ENCODE peak calls at places on chromosomes 7 and 10, in seven cellular contexts. One of them, this sample, is unnamed.

GRCh38 chr10:103584216-103585010 is 90.9 kb downstream of the NEURL1 start:
- DNase-seq in BE2C: no peak
- DNase-seq in cerebellar cortex: no peak
- DNase-seq in Caki2: no peak
- DNase-seq in T follicular helper cell: peak; percentile 56
- DNase-seq in MM.1S: peak; percentile 14
- DNase-seq in neuronal stem cell: no peak
- DNase-seq in this sample: peak; percentile 49

GRCh38 chr7:106770191-106770590 is 94.9 kb upstream of the PIK3CG start:
- DNase-seq in BE2C: no peak
- DNase-seq in MM.1S: no peak
- DNase-seq in cerebellar cortex: no peak
- DNase-seq in T follicular helper cell: no peak
- DNase-seq in neuronal stem cell: no peak
- DNase-seq in Caki2: peak; percentile 69
- DNase-seq in this sample: no peak

GRCh38 chr10:118238573-118239240 is 103.4 kb downstream of the FAM204A start:
- DNase-seq in T follicular helper cell: no peak
- DNase-seq in Caki2: peak; percentile 1
- DNase-seq in MM.1S: no peak
- DNase-seq in BE2C: peak; percentile 32
- DNase-seq in neuronal stem cell: no peak
- DNase-seq in cerebellar cortex: no peak
- DNase-seq in this sample: no peak

GRCh38 chr10:96271017-96271815 is at the start of gene BLNK:
- DNase-seq in cerebellar cortex: no peak
- DNase-seq in MM.1S: peak; percentile 90
- DNase-seq in Caki2: no peak
- DNase-seq in T follicular helper cell: no peak
- DNase-seq in BE2C: no peak
- DNase-seq in neuronal stem cell: no peak
- DNase-seq in this sample: no peak

GRCh38 chr10:81874878-81875679 is at the start of gene NRG3:
- DNase-seq in neuronal stem cell: peak; percentile 56
- DNase-seq in Caki2: no peak
- DNase-seq in T follicular helper cell: no peak
- DNase-seq in MM.1S: peak; percentile 59
- DNase-seq in cerebellar cortex: no peak
- DNase-seq in BE2C: peak; percentile 41
- DNase-seq in this sample: no peak

GRCh38 chr10:103666109-103666508 is 172.6 kb downstream of the NEURL1 start:
- DNase-seq in Caki2: peak; percentile 22
- DNase-seq in neuronal stem cell: no peak
- DNase-seq in T follicular helper cell: no peak
- DNase-seq in MM.1S: no peak
- DNase-seq in cerebellar cortex: peak; percentile 40
- DNase-seq in BE2C: peak; percentile 47
- DNase-seq in this sample: no peak

GRCh38 chr10:104127411-104127810 is 5.4 kb downstream of the SFR1 start:
- DNase-seq in MM.1S: peak; percentile 44
- DNase-seq in BE2C: peak; percentile 34
- DNase-seq in Caki2: peak; percentile 39
- DNase-seq in neuronal stem cell: peak; percentile 8
- DNase-seq in cerebellar cortex: no peak
- DNase-seq in T follicular helper cell: no peak
- DNase-seq in this sample: no peak

GRCh38 chr7:156929789-156930539 is 19.5 kb upstream of the NOM1 start:
- DNase-seq in T follicular helper cell: peak; percentile 28
- DNase-seq in MM.1S: no peak
- DNase-seq in BE2C: no peak
- DNase-seq in cerebellar cortex: no peak
- DNase-seq in Caki2: no peak
- DNase-seq in neuronal stem cell: no peak
- DNase-seq in this sample: no peak

GRCh38 chr7:50068850-50069551 is 24.0 kb downstream of the ZPBP start:
- DNase-seq in Caki2: no peak
- DNase-seq in MM.1S: peak; percentile 52
- DNase-seq in neuronal stem cell: no peak
- DNase-seq in BE2C: no peak
- DNase-seq in cerebellar cortex: peak; percentile 14
- DNase-seq in T follicular helper cell: no peak
- DNase-seq in this sample: peak; percentile 21

GRCh38 chr10:21364196-21365114 is 161.0 kb downstream of the SKIDA1 start:
- DNase-seq in cerebellar cortex: peak; percentile 71
- DNase-seq in T follicular helper cell: no peak
- DNase-seq in MM.1S: no peak
- DNase-seq in Caki2: peak; percentile 95
- DNase-seq in neuronal stem cell: peak; percentile 79
- DNase-seq in BE2C: peak; percentile 35
- DNase-seq in this sample: no peak

GRCh38 chr10:129605266-129605985 is 138.4 kb downstream of the MGMT start:
- DNase-seq in Caki2: no peak
- DNase-seq in BE2C: no peak
- DNase-seq in cerebellar cortex: no peak
- DNase-seq in neuronal stem cell: no peak
- DNase-seq in MM.1S: no peak
- DNase-seq in T follicular helper cell: no peak
- DNase-seq in this sample: no peak

GRCh38 chr7:17985473-17986239 is 42.0 kb downstream of the PRPS1L1 start:
- DNase-seq in T follicular helper cell: no peak
- DNase-seq in cerebellar cortex: no peak
- DNase-seq in BE2C: no peak
- DNase-seq in Caki2: no peak
- DNase-seq in MM.1S: no peak
- DNase-seq in neuronal stem cell: no peak
- DNase-seq in this sample: no peak

GRCh38 chr7:7977774-7978173 is 9.2 kb downstream of the GLCCI1 start:
- DNase-seq in T follicular helper cell: no peak
- DNase-seq in cerebellar cortex: no peak
- DNase-seq in MM.1S: no peak
- DNase-seq in Caki2: no peak
- DNase-seq in BE2C: no peak
- DNase-seq in neuronal stem cell: no peak
- DNase-seq in this sample: no peak

GRCh38 chr10:11080564-11080984 is 62.9 kb downstream of the CELF2 start:
- DNase-seq in T follicular helper cell: no peak
- DNase-seq in BE2C: no peak
- DNase-seq in neuronal stem cell: no peak
- DNase-seq in Caki2: no peak
- DNase-seq in MM.1S: peak; percentile 83
- DNase-seq in cerebellar cortex: no peak
- DNase-seq in this sample: no peak

GRCh38 chr10:104326991-104327610 is 11.2 kb downstream of the ITPRIP start:
- DNase-seq in cerebellar cortex: no peak
- DNase-seq in neuronal stem cell: no peak
- DNase-seq in T follicular helper cell: no peak
- DNase-seq in MM.1S: no peak
- DNase-seq in Caki2: no peak
- DNase-seq in BE2C: no peak
- DNase-seq in this sample: no peak

GRCh38 chr7:100966542-100967291 is 2.6 kb upstream of the MUC12 start:
- DNase-seq in neuronal stem cell: no peak
- DNase-seq in MM.1S: no peak
- DNase-seq in T follicular helper cell: no peak
- DNase-seq in cerebellar cortex: no peak
- DNase-seq in Caki2: peak; percentile 24
- DNase-seq in BE2C: no peak
- DNase-seq in this sample: no peak

GRCh38 chr7:90761584-90761983 is 165.5 kb downstream of the CDK14 start:
- DNase-seq in T follicular helper cell: no peak
- DNase-seq in Caki2: no peak
- DNase-seq in MM.1S: no peak
- DNase-seq in neuronal stem cell: no peak
- DNase-seq in BE2C: no peak
- DNase-seq in cerebellar cortex: no peak
- DNase-seq in this sample: no peak

GRCh38 chr10:105963450-105963849 is 1201.1 kb downstream of the SORCS1 start:
- DNase-seq in BE2C: no peak
- DNase-seq in neuronal stem cell: no peak
- DNase-seq in Caki2: no peak
- DNase-seq in cerebellar cortex: no peak
- DNase-seq in MM.1S: no peak
- DNase-seq in T follicular helper cell: no peak
- DNase-seq in this sample: no peak

GRCh38 chr7:155643804-155644177 is 670 bp upstream of the RBM33 start:
- DNase-seq in cerebellar cortex: no peak
- DNase-seq in Caki2: no peak
- DNase-seq in BE2C: no peak
- DNase-seq in T follicular helper cell: no peak
- DNase-seq in MM.1S: no peak
- DNase-seq in neuronal stem cell: no peak
- DNase-seq in this sample: no peak

GRCh38 chr10:72310241-72310633 is 36.5 kb downstream of the DDIT4 start:
- DNase-seq in T follicular helper cell: no peak
- DNase-seq in Caki2: no peak
- DNase-seq in BE2C: no peak
- DNase-seq in MM.1S: no peak
- DNase-seq in cerebellar cortex: peak; percentile 39
- DNase-seq in neuronal stem cell: no peak
- DNase-seq in this sample: no peak

GRCh38 chr7:13476881-13477444 is 512.5 kb downstream of the ETV1 start:
- DNase-seq in Caki2: no peak
- DNase-seq in neuronal stem cell: no peak
- DNase-seq in cerebellar cortex: no peak
- DNase-seq in BE2C: no peak
- DNase-seq in T follicular helper cell: no peak
- DNase-seq in MM.1S: peak; percentile 23
- DNase-seq in this sample: no peak

GRCh38 chr10:116771101-116771705 is 28.8 kb upstream of the HSPA12A start:
- DNase-seq in Caki2: no peak
- DNase-seq in cerebellar cortex: no peak
- DNase-seq in BE2C: no peak
- DNase-seq in neuronal stem cell: no peak
- DNase-seq in MM.1S: no peak
- DNase-seq in T follicular helper cell: no peak
- DNase-seq in this sample: no peak

GRCh38 chr7:157309990-157310668 is 26.7 kb upstream of the DNAJB6 start:
- DNase-seq in neuronal stem cell: no peak
- DNase-seq in Caki2: peak; percentile 42
- DNase-seq in T follicular helper cell: no peak
- DNase-seq in BE2C: no peak
- DNase-seq in MM.1S: no peak
- DNase-seq in cerebellar cortex: no peak
- DNase-seq in this sample: no peak

GRCh38 chr7:132970257-132970656 is 111.6 kb downstream of the CHCHD3 start:
- DNase-seq in Caki2: no peak
- DNase-seq in BE2C: no peak
- DNase-seq in neuronal stem cell: no peak
- DNase-seq in T follicular helper cell: no peak
- DNase-seq in cerebellar cortex: no peak
- DNase-seq in MM.1S: no peak
- DNase-seq in this sample: no peak

GRCh38 chr7:80611779-80612178 is 26.7 kb upstream of the CD36 start:
- DNase-seq in T follicular helper cell: no peak
- DNase-seq in BE2C: peak; percentile 9
- DNase-seq in neuronal stem cell: no peak
- DNase-seq in cerebellar cortex: peak; percentile 76
- DNase-seq in MM.1S: no peak
- DNase-seq in Caki2: peak; percentile 10
- DNase-seq in this sample: no peak

GRCh38 chr7:31102973-31103850 is 51.1 kb downstream of the ADCYAP1R1 start:
- DNase-seq in T follicular helper cell: no peak
- DNase-seq in cerebellar cortex: no peak
- DNase-seq in neuronal stem cell: no peak
- DNase-seq in BE2C: no peak
- DNase-seq in Caki2: no peak
- DNase-seq in MM.1S: no peak
- DNase-seq in this sample: no peak

GRCh38 chr7:159122276-159122675 is 22.4 kb downstream of the VIPR2 start:
- DNase-seq in Caki2: no peak
- DNase-seq in cerebellar cortex: no peak
- DNase-seq in BE2C: no peak
- DNase-seq in T follicular helper cell: no peak
- DNase-seq in neuronal stem cell: no peak
- DNase-seq in MM.1S: peak; percentile 28
- DNase-seq in this sample: no peak

GRCh38 chr7:73528204-73528603 is 6.1 kb upstream of the BAZ1B start:
- DNase-seq in neuronal stem cell: no peak
- DNase-seq in Caki2: no peak
- DNase-seq in T follicular helper cell: no peak
- DNase-seq in MM.1S: no peak
- DNase-seq in BE2C: no peak
- DNase-seq in cerebellar cortex: no peak
- DNase-seq in this sample: no peak

GRCh38 chr7:55546826-55547225 is 25.5 kb downstream of the VOPP1 start:
- DNase-seq in Caki2: peak; percentile 90
- DNase-seq in BE2C: peak; percentile 63
- DNase-seq in cerebellar cortex: peak; percentile 93
- DNase-seq in neuronal stem cell: no peak
- DNase-seq in MM.1S: no peak
- DNase-seq in T follicular helper cell: no peak
- DNase-seq in this sample: no peak